ENCODE peak calls at places on chromosomes 7 and 10, in five cellular contexts. One of them, this sample, is unnamed.

GRCh38 chr7:28395806-28396205 is 16.5 kb upstream of the CREB5 start:
- DNase-seq in left ventricle myocardium inferior: no peak
- DNase-seq in HCT116: no peak
- DNase-seq in naive thymus-derived CD4-positive, alpha-beta T cell: no peak
- DNase-seq in transverse colon: no peak
- DNase-seq in this sample: no peak

GRCh38 chr7:102286237-102287081 is at the start of gene SH2B2:
- DNase-seq in left ventricle myocardium inferior: peak; percentile 78
- DNase-seq in HCT116: no peak
- DNase-seq in naive thymus-derived CD4-positive, alpha-beta T cell: peak; percentile 49
- DNase-seq in transverse colon: peak; percentile 74
- DNase-seq in this sample: peak; percentile 74

GRCh38 chr7:18555968-18556367 is 60.4 kb downstream of the HDAC9 start:
- DNase-seq in left ventricle myocardium inferior: no peak
- DNase-seq in HCT116: no peak
- DNase-seq in naive thymus-derived CD4-positive, alpha-beta T cell: no peak
- DNase-seq in transverse colon: no peak
- DNase-seq in this sample: no peak

GRCh38 chr10:51074238-51075028 is at the start of gene PRKG1:
- DNase-seq in left ventricle myocardium inferior: peak; percentile 80
- DNase-seq in HCT116: no peak
- DNase-seq in naive thymus-derived CD4-positive, alpha-beta T cell: no peak
- DNase-seq in transverse colon: peak; percentile 71
- DNase-seq in this sample: peak; percentile 75

GRCh38 chr7:146115665-146116451 is 743 bp upstream of the CNTNAP2 start:
- DNase-seq in left ventricle myocardium inferior: peak; percentile 61
- DNase-seq in HCT116: no peak
- DNase-seq in naive thymus-derived CD4-positive, alpha-beta T cell: no peak
- DNase-seq in transverse colon: peak; percentile 8
- DNase-seq in this sample: peak; percentile 15

GRCh38 chr7:92875719-92876118 is 39.3 kb upstream of the CDK6 start:
- DNase-seq in left ventricle myocardium inferior: no peak
- DNase-seq in HCT116: no peak
- DNase-seq in naive thymus-derived CD4-positive, alpha-beta T cell: no peak
- DNase-seq in transverse colon: no peak
- DNase-seq in this sample: no peak

GRCh38 chr7:47360301-47360900 is 221.5 kb downstream of the TNS3 start:
- DNase-seq in left ventricle myocardium inferior: no peak
- DNase-seq in HCT116: no peak
- DNase-seq in naive thymus-derived CD4-positive, alpha-beta T cell: no peak
- DNase-seq in transverse colon: peak; percentile 4
- DNase-seq in this sample: no peak

GRCh38 chr10:122325235-122325634 is 49.3 kb upstream of the PLEKHA1 start:
- DNase-seq in left ventricle myocardium inferior: no peak
- DNase-seq in HCT116: no peak
- DNase-seq in naive thymus-derived CD4-positive, alpha-beta T cell: no peak
- DNase-seq in transverse colon: no peak
- DNase-seq in this sample: no peak

GRCh38 chr7:35646289-35647033 is 48.5 kb downstream of the HERPUD2 start:
- DNase-seq in left ventricle myocardium inferior: no peak
- DNase-seq in HCT116: no peak
- DNase-seq in naive thymus-derived CD4-positive, alpha-beta T cell: no peak
- DNase-seq in transverse colon: no peak
- DNase-seq in this sample: no peak

GRCh38 chr7:35415411-35415822 is 161.5 kb upstream of the TBX20 start:
- DNase-seq in left ventricle myocardium inferior: peak; percentile 84
- DNase-seq in HCT116: no peak
- DNase-seq in naive thymus-derived CD4-positive, alpha-beta T cell: no peak
- DNase-seq in transverse colon: no peak
- DNase-seq in this sample: no peak

GRCh38 chr7:115763347-115763746 is 267.2 kb downstream of the TFEC start:
- DNase-seq in left ventricle myocardium inferior: no peak
- DNase-seq in HCT116: no peak
- DNase-seq in naive thymus-derived CD4-positive, alpha-beta T cell: no peak
- DNase-seq in transverse colon: no peak
- DNase-seq in this sample: no peak

GRCh38 chr7:157339777-157340677 is 3.2 kb downstream of the DNAJB6 start:
- DNase-seq in left ventricle myocardium inferior: peak; percentile 60
- DNase-seq in HCT116: peak; percentile 53
- DNase-seq in naive thymus-derived CD4-positive, alpha-beta T cell: peak; percentile 68
- DNase-seq in transverse colon: peak; percentile 70
- DNase-seq in this sample: peak; percentile 48

GRCh38 chr10:122877264-122877663 is 2.1 kb downstream of the FAM24B start:
- DNase-seq in left ventricle myocardium inferior: no peak
- DNase-seq in HCT116: no peak
- DNase-seq in naive thymus-derived CD4-positive, alpha-beta T cell: no peak
- DNase-seq in transverse colon: no peak
- DNase-seq in this sample: no peak

GRCh38 chr7:133836666-133837065 is 290.5 kb upstream of the LRGUK start:
- DNase-seq in left ventricle myocardium inferior: no peak
- DNase-seq in HCT116: no peak
- DNase-seq in naive thymus-derived CD4-positive, alpha-beta T cell: no peak
- DNase-seq in transverse colon: no peak
- DNase-seq in this sample: no peak

GRCh38 chr7:10789170-10789569 is 184.5 kb upstream of the PHF14 start:
- DNase-seq in left ventricle myocardium inferior: no peak
- DNase-seq in HCT116: no peak
- DNase-seq in naive thymus-derived CD4-positive, alpha-beta T cell: no peak
- DNase-seq in transverse colon: no peak
- DNase-seq in this sample: no peak

GRCh38 chr10:20912969-20913368 is 15.9 kb upstream of the NEBL start:
- DNase-seq in left ventricle myocardium inferior: no peak
- DNase-seq in HCT116: no peak
- DNase-seq in naive thymus-derived CD4-positive, alpha-beta T cell: no peak
- DNase-seq in transverse colon: no peak
- DNase-seq in this sample: no peak

GRCh38 chr10:116679351-116679750 is 58.6 kb downstream of the PNLIPRP2 start:
- DNase-seq in left ventricle myocardium inferior: no peak
- DNase-seq in HCT116: no peak
- DNase-seq in naive thymus-derived CD4-positive, alpha-beta T cell: no peak
- DNase-seq in transverse colon: no peak
- DNase-seq in this sample: no peak
- H3K4me3 ChIP-seq in left ventricle myocardium inferior: no peak overlapping the region
- H3K4me3 ChIP-seq in HCT116: no peak overlapping the region
- H3K4me3 ChIP-seq in naive thymus-derived CD4-positive, alpha-beta T cell: no peak overlapping the region
- H3K4me3 ChIP-seq in transverse colon: no peak overlapping the region
- H3K4me3 ChIP-seq in this sample: no peak overlapping the region

GRCh38 chr7:41048771-41049170 is 654.1 kb downstream of the INHBA start:
- DNase-seq in left ventricle myocardium inferior: no peak
- DNase-seq in HCT116: no peak
- DNase-seq in naive thymus-derived CD4-positive, alpha-beta T cell: no peak
- DNase-seq in transverse colon: no peak
- DNase-seq in this sample: no peak

GRCh38 chr7:41046778-41047177 is 656.1 kb downstream of the INHBA start:
- DNase-seq in left ventricle myocardium inferior: no peak
- DNase-seq in HCT116: no peak
- DNase-seq in naive thymus-derived CD4-positive, alpha-beta T cell: no peak
- DNase-seq in transverse colon: no peak
- DNase-seq in this sample: no peak

GRCh38 chr7:41046221-41046761 is 656.6 kb downstream of the INHBA start:
- DNase-seq in left ventricle myocardium inferior: peak; percentile 40
- DNase-seq in HCT116: no peak
- DNase-seq in naive thymus-derived CD4-positive, alpha-beta T cell: no peak
- DNase-seq in transverse colon: no peak
- DNase-seq in this sample: no peak

GRCh38 chr7:41047192-41047591 is 655.7 kb downstream of the INHBA start:
- DNase-seq in left ventricle myocardium inferior: no peak
- DNase-seq in HCT116: no peak
- DNase-seq in naive thymus-derived CD4-positive, alpha-beta T cell: no peak
- DNase-seq in transverse colon: no peak
- DNase-seq in this sample: no peak

DNA sequence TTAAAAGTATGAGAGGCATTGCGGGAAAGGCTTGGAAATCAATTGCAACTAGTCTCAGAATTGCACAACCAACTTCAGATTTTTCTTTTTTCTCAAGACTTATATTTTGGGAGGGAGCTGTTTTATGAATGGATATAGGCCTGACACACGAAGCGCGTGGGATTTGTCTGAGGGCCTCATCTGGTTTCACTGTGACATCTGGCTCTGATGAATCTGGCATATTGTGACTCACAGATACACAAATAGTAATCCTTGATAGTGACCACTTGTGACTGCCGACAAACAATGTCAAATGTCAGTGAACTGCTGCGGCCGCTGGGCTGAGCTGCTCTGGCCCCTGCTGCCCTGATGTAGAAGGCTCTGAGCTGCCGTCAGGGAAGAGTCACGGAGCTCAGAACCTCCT is 655.1 kb downstream of the INHBA start:
- DNase-seq in left ventricle myocardium inferior: peak; percentile 47
- DNase-seq in HCT116: no peak
- DNase-seq in naive thymus-derived CD4-positive, alpha-beta T cell: no peak
- DNase-seq in transverse colon: no peak
- DNase-seq in this sample: no peak
- H3K9me3 ChIP-seq in left ventricle myocardium inferior: peaks cover 11% of the 10 kb centered on the region
- H3K9me3 ChIP-seq in HCT116: no peaks in the 10 kb centered on the region
- H3K9me3 ChIP-seq in naive thymus-derived CD4-positive, alpha-beta T cell: no peaks in the 10 kb centered on the region
- H3K9me3 ChIP-seq in transverse colon: no peaks in the 10 kb centered on the region
- H3K9me3 ChIP-seq in this sample: no peaks in the 10 kb centered on the region

DNA sequence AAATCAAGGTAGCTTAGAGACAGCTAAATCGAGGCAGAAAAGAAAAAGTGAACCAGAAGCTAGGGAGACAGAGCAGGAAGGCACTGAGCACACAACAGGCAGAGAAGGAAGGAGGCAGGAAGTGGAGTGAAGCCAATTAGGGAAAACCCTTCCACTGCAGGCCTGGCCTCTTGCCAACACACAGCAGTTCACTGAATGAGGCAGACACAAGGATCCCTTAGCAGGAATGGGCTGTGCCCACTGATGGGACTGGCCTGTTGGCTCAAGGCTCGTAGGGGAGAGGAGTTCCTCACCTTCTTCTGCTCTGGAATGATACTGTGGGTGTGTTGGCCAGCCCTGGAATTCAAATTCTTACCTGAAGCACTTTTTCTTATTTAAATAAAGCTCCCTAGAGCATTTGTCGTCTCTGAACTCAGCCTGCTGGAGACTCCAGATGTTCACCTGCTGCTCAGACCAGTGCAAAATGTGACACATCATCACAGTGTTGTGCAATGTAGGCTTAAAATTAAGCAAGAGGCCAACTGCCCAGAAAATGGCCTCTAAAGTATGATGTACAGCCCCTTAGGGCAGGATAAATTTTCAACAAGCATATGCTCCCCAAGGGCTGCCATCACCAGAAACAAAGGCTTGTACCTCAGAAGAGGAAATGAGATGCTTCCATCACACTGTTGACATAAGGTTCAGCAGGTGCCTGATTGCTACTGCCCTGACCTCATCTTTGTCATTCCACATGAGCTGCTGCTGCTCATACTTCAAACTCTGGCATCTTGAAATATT is 220.1 kb upstream of the STK17A start:
- DNase-seq in left ventricle myocardium inferior: no peak
- DNase-seq in HCT116: no peak
- DNase-seq in naive thymus-derived CD4-positive, alpha-beta T cell: no peak
- DNase-seq in transverse colon: no peak
- DNase-seq in this sample: no peak
- H3K36me3 ChIP-seq in left ventricle myocardium inferior: no peaks in the 10 kb centered on the region
- H3K36me3 ChIP-seq in HCT116: no peaks in the 10 kb centered on the region
- H3K36me3 ChIP-seq in naive thymus-derived CD4-positive, alpha-beta T cell: no peaks in the 10 kb centered on the region
- H3K36me3 ChIP-seq in transverse colon: no peaks in the 10 kb centered on the region
- H3K36me3 ChIP-seq in this sample: no peaks in the 10 kb centered on the region

GRCh38 chr7:127993987-127994386 is 37.2 kb downstream of the LRRC4 start:
- DNase-seq in left ventricle myocardium inferior: no peak
- DNase-seq in HCT116: no peak
- DNase-seq in naive thymus-derived CD4-positive, alpha-beta T cell: no peak
- DNase-seq in transverse colon: no peak
- DNase-seq in this sample: no peak

GRCh38 chr7:127996253-127997071 is 34.8 kb downstream of the LRRC4 start:
- DNase-seq in left ventricle myocardium inferior: no peak
- DNase-seq in HCT116: no peak
- DNase-seq in naive thymus-derived CD4-positive, alpha-beta T cell: no peak
- DNase-seq in transverse colon: no peak
- DNase-seq in this sample: no peak

GRCh38 chr7:127993317-127993716 is 37.9 kb downstream of the LRRC4 start:
- DNase-seq in left ventricle myocardium inferior: no peak
- DNase-seq in HCT116: no peak
- DNase-seq in naive thymus-derived CD4-positive, alpha-beta T cell: no peak
- DNase-seq in transverse colon: no peak
- DNase-seq in this sample: no peak

GRCh38 chr7:127995866-127996215 is 35.4 kb downstream of the LRRC4 start:
- DNase-seq in left ventricle myocardium inferior: peak; percentile 35
- DNase-seq in HCT116: no peak
- DNase-seq in naive thymus-derived CD4-positive, alpha-beta T cell: no peak
- DNase-seq in transverse colon: no peak
- DNase-seq in this sample: no peak

GRCh38 chr7:127995157-127995865 is 35.9 kb downstream of the LRRC4 start:
- DNase-seq in left ventricle myocardium inferior: no peak
- DNase-seq in HCT116: no peak
- DNase-seq in naive thymus-derived CD4-positive, alpha-beta T cell: no peak
- DNase-seq in transverse colon: no peak
- DNase-seq in this sample: no peak
- H3K4me3 ChIP-seq in left ventricle myocardium inferior: no peak overlapping the region
- H3K4me3 ChIP-seq in HCT116: no peak overlapping the region
- H3K4me3 ChIP-seq in naive thymus-derived CD4-positive, alpha-beta T cell: no peak overlapping the region
- H3K4me3 ChIP-seq in transverse colon: no peak overlapping the region
- H3K4me3 ChIP-seq in this sample: no peak overlapping the region

GRCh38 chr7:158361326-158361946 is 226.2 kb downstream of the PTPRN2 start:
- DNase-seq in left ventricle myocardium inferior: no peak
- DNase-seq in HCT116: no peak
- DNase-seq in naive thymus-derived CD4-positive, alpha-beta T cell: no peak
- DNase-seq in transverse colon: no peak
- DNase-seq in this sample: no peak

GRCh38 chr7:158356454-158356853 is 231.2 kb downstream of the PTPRN2 start:
- DNase-seq in left ventricle myocardium inferior: no peak
- DNase-seq in HCT116: no peak
- DNase-seq in naive thymus-derived CD4-positive, alpha-beta T cell: no peak
- DNase-seq in transverse colon: no peak
- DNase-seq in this sample: no peak

GRCh38 chr7:158357106-158357897 is 230.3 kb downstream of the PTPRN2 start:
- DNase-seq in left ventricle myocardium inferior: no peak
- DNase-seq in HCT116: no peak
- DNase-seq in naive thymus-derived CD4-positive, alpha-beta T cell: no peak
- DNase-seq in transverse colon: no peak
- DNase-seq in this sample: no peak

GRCh38 chr7:158357898-158358821 is 229.5 kb downstream of the PTPRN2 start:
- DNase-seq in left ventricle myocardium inferior: no peak
- DNase-seq in HCT116: no peak
- DNase-seq in naive thymus-derived CD4-positive, alpha-beta T cell: no peak
- DNase-seq in transverse colon: no peak
- DNase-seq in this sample: no peak

DNA sequence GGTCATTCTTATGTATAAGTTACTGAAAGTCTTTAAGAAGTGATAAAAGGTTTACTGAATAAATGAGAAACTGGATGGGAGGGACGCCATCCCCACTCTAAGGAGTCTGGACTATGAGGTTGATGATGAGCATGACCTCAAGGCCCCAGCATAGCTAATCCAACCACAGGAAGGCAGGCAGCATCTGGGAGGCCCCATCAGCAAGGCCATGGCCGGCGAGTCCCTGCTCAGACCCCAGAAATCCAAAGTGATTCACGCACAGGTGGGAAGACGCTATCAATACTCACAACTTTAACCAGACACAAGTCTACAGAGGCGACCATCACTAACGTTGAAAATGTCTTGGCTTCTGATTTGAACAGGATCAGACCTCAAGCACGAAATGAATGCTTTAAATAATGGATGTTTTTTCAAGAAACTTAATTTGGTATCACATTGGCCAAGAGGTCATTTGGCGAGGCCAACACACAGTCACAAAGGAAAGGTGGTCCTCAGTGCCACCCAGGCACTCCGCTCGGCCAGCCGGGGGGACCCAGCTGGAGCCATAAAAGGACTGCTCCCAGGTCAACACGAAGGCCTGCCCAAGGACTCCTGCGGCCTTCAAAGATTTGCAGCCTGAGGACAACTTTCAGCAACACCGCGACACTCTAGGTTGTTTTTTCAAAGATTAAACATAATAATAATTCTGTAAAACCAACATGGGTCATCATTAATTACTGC is 228.5 kb downstream of the PTPRN2 start:
- DNase-seq in left ventricle myocardium inferior: no peak
- DNase-seq in HCT116: no peak
- DNase-seq in naive thymus-derived CD4-positive, alpha-beta T cell: no peak
- DNase-seq in transverse colon: no peak
- DNase-seq in this sample: no peak
- H3K9me3 ChIP-seq in left ventricle myocardium inferior: peaks cover 18% of the 10 kb centered on the region
- H3K9me3 ChIP-seq in HCT116: no peaks in the 10 kb centered on the region
- H3K9me3 ChIP-seq in naive thymus-derived CD4-positive, alpha-beta T cell: no peaks in the 10 kb centered on the region
- H3K9me3 ChIP-seq in transverse colon: no peaks in the 10 kb centered on the region
- H3K9me3 ChIP-seq in this sample: no peaks in the 10 kb centered on the region